ENCODE peak calls at places on chromosome 22, in five cellular contexts. J, O, H, S and T are unnamed samples.
A peak's percentile ranks its signal among the peaks of the same experiment; 100 is the strongest.

GRCh38 chr22:29431986-29432385 is 6.4 kb upstream of the RFPL1 start:
- DNase-seq in J (peak; percentile 51), O (no peak), H (no peak), S (no peak), T (no peak)

GRCh38 chr22:36419177-36419911 is 31.6 kb upstream of the MYH9 start:
- DNase-seq in J (peak; percentile 83), O (peak; percentile 80), H (peak; percentile 62), S (peak; percentile 54), T (no peak)

GRCh38 chr22:33101550-33101949 is 43.4 kb upstream of the SYN3 start:
- DNase-seq in J (no peak), O (no peak), H (no peak), S (no peak), T (no peak)

GRCh38 chr22:33049125-33049729 is 9.0 kb downstream of the SYN3 start:
- DNase-seq in J (peak; percentile 88), O (peak; percentile 71), H (peak; percentile 81), S (peak; percentile 77), T (peak; percentile 59)

GRCh38 chr22:42948205-42948804 is 66.6 kb downstream of the PACSIN2 start:
- DNase-seq in J (no peak), O (no peak), H (no peak), S (no peak), T (no peak)

GRCh38 chr22:20156611-20157415 is 6.0 kb upstream of the CCDC188 start:
- DNase-seq in J (peak; percentile 90), O (peak; percentile 90), H (peak; percentile 90), S (peak; percentile 80), T (peak; percentile 95)

GRCh38 chr22:20720692-20721408 is 53.1 kb upstream of the SERPIND1 start:
- DNase-seq in J (no peak), O (no peak), H (no peak), S (no peak), T (no peak)

GRCh38 chr22:36374603-36375024 is 13.2 kb downstream of the MYH9 start:
- DNase-seq in J (no peak), O (no peak), H (no peak), S (no peak), T (peak; percentile 77)

GRCh38 chr22:22176929-22177616 is 67.5 kb upstream of the VPREB1 start:
- DNase-seq in J (peak; percentile 58), O (no peak), H (no peak), S (no peak), T (no peak)

GRCh38 chr22:30978304-30978962 is 9.4 kb downstream of the TUG1 start:
- DNase-seq in J (no peak), O (no peak), H (no peak), S (no peak), T (no peak)

GRCh38 chr22:24134090-24134846 is 47.0 kb upstream of the SUSD2 start:
- DNase-seq in J (no peak), O (peak; percentile 57), H (no peak), S (peak; percentile 43), T (no peak)

GRCh38 chr22:36839356-36840073 is 21.3 kb upstream of the NCF4 start:
- DNase-seq in J (no peak), O (no peak), H (no peak), S (no peak), T (no peak)

GRCh38 chr22:31625661-31626426 is 36.2 kb downstream of the PISD start:
- DNase-seq in J (peak; percentile 55), O (peak; percentile 67), H (no peak), S (no peak), T (no peak)

GRCh38 chr22:20239063-20239950 is 28.8 kb downstream of the RTN4R start:
- DNase-seq in J (peak; percentile 34), O (peak; percentile 76), H (peak; percentile 64), S (peak; percentile 78), T (no peak)

GRCh38 chr22:22155607-22156006 is 89.0 kb upstream of the VPREB1 start:
- DNase-seq in J (no peak), O (no peak), H (no peak), S (no peak), T (no peak)

GRCh38 chr22:21936151-21936778 is 16.4 kb downstream of the PPM1F start:
- DNase-seq in J (no peak), O (no peak), H (peak; percentile 70), S (no peak), T (no peak)

GRCh38 chr22:46580940-46581579 is 39.1 kb upstream of the GRAMD4 start:
- DNase-seq in J (peak; percentile 8), O (no peak), H (no peak), S (no peak), T (peak; percentile 44)
- H3K4me3 ChIP-seq in J (no peak overlapping the region), O (no peak overlapping the region), H (no peak overlapping the region), S (no peak overlapping the region), T (peak overlapping the region; percentile 6)

GRCh38 chr22:45239378-45240136 is 1.1 kb downstream of the KIAA0930 start:
- DNase-seq in J (no peak), O (no peak), H (no peak), S (no peak), T (no peak)

GRCh38 chr22:45238431-45239377 is 2.0 kb downstream of the KIAA0930 start:
- DNase-seq in J (no peak), O (no peak), H (no peak), S (no peak), T (no peak)

GRCh38 chr22:45242778-45243191 is 2.1 kb upstream of the KIAA0930 start:
- DNase-seq in J (no peak), O (no peak), H (no peak), S (no peak), T (no peak)

GRCh38 chr22:45240810-45241631 is at the start of gene KIAA0930:
- DNase-seq in J (peak; percentile 89), O (peak; percentile 87), H (peak; percentile 75), S (peak; percentile 86), T (peak; percentile 89)

DNA sequence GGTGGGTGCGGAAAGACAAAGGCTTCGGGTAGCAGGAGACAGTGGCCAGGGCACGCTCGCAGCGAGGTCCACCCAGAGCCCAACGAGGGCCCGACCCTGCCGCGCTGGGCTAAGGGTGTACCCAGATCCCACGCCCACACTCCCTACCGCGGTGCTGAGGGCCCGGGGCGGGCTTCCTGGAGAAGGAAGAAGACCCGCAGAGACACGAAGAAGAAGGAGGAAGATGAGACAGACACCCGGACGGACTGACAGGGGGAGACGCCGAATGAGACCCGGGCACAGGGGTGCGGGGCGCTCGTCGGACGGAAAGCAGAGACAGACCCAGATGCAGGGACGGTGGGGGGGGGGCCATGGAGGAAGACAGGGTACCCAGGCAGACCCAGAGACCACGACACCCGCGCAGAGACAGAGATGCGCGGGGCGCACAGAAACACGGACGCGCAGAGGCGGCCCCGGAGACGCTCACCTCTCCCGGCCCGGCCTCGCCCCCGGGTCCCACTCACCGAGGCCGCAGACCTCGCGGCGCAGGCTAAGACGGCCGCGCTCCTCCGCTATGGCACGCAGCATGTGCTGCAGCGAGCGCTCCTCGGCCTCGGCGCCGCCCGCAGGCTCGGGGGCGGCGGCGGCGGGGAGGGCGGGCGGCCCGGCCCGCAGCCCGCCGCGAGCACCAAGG is 421 bp downstream of the KIAA0930 start:
- DNase-seq in J (no peak), O (peak; percentile 43), H (no peak), S (no peak), T (no peak)
- H3K4me1 ChIP-seq in J (peaks cover 11% of the 10 kb centered on the region), O (peaks cover 7% of the 10 kb centered on the region), H (peaks cover 26% of the 10 kb centered on the region), S (peaks cover 6% of the 10 kb centered on the region), T (peaks cover 15% of the 10 kb centered on the region)

GRCh38 chr22:18109410-18110193 is 1.0 kb upstream of the TUBA8 start:
- DNase-seq in J (no peak), O (no peak), H (no peak), S (no peak), T (no peak)

GRCh38 chr22:18112440-18112839 is 1.8 kb downstream of the TUBA8 start:
- DNase-seq in J (no peak), O (no peak), H (no peak), S (no peak), T (no peak)

GRCh38 chr22:18111759-18112330 is 1.2 kb downstream of the TUBA8 start:
- DNase-seq in J (no peak), O (no peak), H (no peak), S (peak; percentile 63), T (no peak)

GRCh38 chr22:18110194-18110943 is at the start of gene TUBA8:
- DNase-seq in J (peak; percentile 57), O (peak; percentile 53), H (no peak), S (peak; percentile 61), T (peak; percentile 24)

DNA sequence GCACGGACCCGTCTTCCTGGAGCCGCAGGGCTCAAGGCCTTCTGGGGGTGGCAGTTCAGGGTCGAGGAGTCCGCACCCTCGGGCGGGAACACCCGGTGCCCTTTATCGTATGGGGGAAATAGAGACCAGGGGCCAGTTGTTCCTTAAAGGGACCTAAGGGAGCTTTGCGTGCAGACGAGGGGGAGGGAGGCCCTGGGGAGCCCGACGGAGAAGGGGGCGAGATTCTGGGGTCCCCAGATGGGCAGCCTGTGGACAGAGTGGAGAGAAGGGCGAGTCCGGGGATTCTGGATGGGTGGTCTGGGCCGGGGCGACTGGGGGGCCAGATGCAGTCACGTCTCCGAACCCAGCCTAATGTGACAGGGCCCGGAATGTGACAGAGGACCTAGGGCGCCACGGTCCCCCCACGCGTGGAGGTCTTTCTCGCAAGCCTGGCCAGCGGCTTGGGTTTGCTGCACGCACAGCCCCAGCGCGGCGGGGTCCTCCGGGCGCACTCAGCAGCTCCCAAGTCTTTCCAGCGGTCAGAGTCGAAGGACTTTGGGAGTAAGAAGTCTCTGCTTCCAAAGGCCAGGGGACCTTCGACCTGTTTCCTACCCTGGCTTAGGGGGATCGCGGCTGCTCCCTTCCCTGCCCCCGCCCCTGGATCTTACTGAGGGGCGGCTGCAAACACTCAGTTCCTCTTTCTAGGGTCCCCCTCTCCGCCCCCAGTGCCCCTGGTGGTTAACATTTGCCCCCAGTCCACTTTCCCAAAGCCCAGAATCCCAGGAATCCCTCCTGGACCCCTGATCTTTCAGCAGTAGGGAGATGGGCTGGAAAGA is 542 bp downstream of the TUBA8 start:
- DNase-seq in J (no peak), O (no peak), H (no peak), S (no peak), T (no peak)
- H3K4me3 ChIP-seq in J (peak overlapping the region; percentile 45), O (peak overlapping the region; percentile 45), H (peak overlapping the region; percentile 57), S (peak overlapping the region; percentile 70), T (peak overlapping the region; percentile 22)

GRCh38 chr22:39468487-39469325 is 11.9 kb downstream of the MGAT3 start:
- DNase-seq in J (peak; percentile 53), O (no peak), H (no peak), S (no peak), T (peak; percentile 87)

GRCh38 chr22:39463931-39464390 is 7.1 kb downstream of the MGAT3 start:
- DNase-seq in J (no peak), O (no peak), H (peak; percentile 74), S (peak; percentile 46), T (no peak)

GRCh38 chr22:39469326-39469680 is 12.5 kb downstream of the MGAT3 start:
- DNase-seq in J (no peak), O (no peak), H (no peak), S (no peak), T (no peak)

GRCh38 chr22:39467390-39467901 is 10.6 kb downstream of the MGAT3 start:
- DNase-seq in J (no peak), O (no peak), H (no peak), S (no peak), T (no peak)

DNA sequence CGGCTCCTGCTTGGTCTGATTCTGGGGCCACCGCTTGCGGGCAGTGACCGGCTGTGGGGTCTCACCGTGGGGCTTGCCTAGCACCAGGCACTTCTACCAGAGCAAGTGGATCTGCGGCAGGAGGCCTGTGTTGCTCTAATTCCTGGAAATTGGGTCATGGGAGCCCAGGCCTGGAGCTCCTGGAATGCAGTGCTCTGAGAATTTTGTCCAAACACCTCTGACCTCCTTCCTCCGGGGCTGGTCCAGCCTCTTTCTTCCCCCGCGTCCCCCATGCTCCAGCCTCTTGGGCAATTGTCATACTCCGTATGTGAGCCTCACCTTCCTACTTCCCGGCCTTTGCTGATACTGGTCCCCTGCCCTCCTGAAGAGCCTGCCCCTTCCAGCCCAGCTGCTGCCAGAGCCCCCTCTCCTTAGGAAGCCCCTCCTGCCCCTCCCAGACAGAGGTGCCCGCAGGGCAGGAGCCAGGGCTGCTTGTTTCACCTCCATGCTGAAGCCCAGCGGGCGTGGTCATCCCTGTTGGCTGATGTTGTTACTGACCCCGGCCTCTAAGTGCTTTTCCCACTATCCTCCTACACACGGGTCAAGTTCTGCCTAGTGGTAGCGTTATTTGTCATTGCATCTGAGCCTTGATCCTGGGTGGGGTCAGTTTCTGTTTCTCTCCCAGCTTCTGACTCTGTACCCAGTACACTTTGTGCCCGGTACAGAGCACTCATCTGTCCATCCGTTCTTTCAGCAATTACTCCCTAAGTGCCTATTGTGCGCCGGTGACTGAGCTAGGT is 9.6 kb downstream of the MGAT3 start:
- DNase-seq in J (no peak), O (no peak), H (no peak), S (no peak), T (peak; percentile 85)
- H3K4me1 ChIP-seq in J (peaks cover 46% of the 10 kb centered on the region), O (peaks cover 14% of the 10 kb centered on the region), H (peaks cover 57% of the 10 kb centered on the region), S (peaks cover 54% of the 10 kb centered on the region), T (peaks cover 55% of the 10 kb centered on the region)